ENCODE peak calls at places on chromosomes 6 and 20, in four cellular contexts. Y, P, E and H are unnamed samples.

GRCh38 chr6:73180718-73181619 is 44.3 kb downstream of the KHDC1L start:
- DNase-seq in Y (peak), E (peak), P (peak), H (peak)

GRCh38 chr6:46632053-46632452 is 20.6 kb downstream of the CYP39A1 start:
- DNase-seq in E (no peak), P (no peak), Y (no peak), H (no peak)

GRCh38 chr20:9099372-9099771 is 30.5 kb downstream of the PLCB4 start:
- DNase-seq in P (no peak), Y (no peak), E (no peak), H (no peak)

GRCh38 chr6:134741193-134741521 is 208.7 kb downstream of the ALDH8A1 start:
- DNase-seq in Y (peak), P (no peak), E (no peak), H (no peak)

GRCh38 chr20:63432577-63433061 is 39.8 kb downstream of the KCNQ2 start:
- DNase-seq in P (no peak), E (peak), Y (peak), H (no peak)

GRCh38 chr20:1897486-1897885 is 2.3 kb downstream of the SIRPA start:
- DNase-seq in P (no peak), E (no peak), Y (no peak), H (no peak)

GRCh38 chr6:10621227-10621626 is 73.2 kb downstream of the C6orf52 start:
- DNase-seq in P (no peak), E (no peak), Y (no peak), H (no peak)

GRCh38 chr6:150527100-150527499 is 72.6 kb upstream of the PLEKHG1 start:
- DNase-seq in E (no peak), P (no peak), Y (no peak), H (no peak)

GRCh38 chr6:24524801-24525200 is 30.0 kb downstream of the ALDH5A1 start:
- DNase-seq in E (no peak), Y (peak), P (peak), H (no peak)

GRCh38 chr20:47734870-47735269 is 50.4 kb downstream of the SULF2 start:
- DNase-seq in E (no peak), P (no peak), Y (no peak), H (no peak)

GRCh38 chr20:17562804-17563305 is 7.0 kb upstream of the DSTN start:
- DNase-seq in Y (no peak), P (peak), E (peak), H (no peak)

GRCh38 chr6:43103253-43103876 is 27.3 kb downstream of the PTK7 start:
- DNase-seq in P (no peak), E (no peak), Y (no peak), H (no peak)

GRCh38 chr20:215796-216195 is 11.3 kb upstream of the DEFB129 start:
- DNase-seq in P (no peak), Y (no peak), E (no peak), H (no peak)

GRCh38 chr6:151179321-151179720 is 60.4 kb upstream of the AKAP12 start:
- DNase-seq in E (no peak), Y (no peak), P (no peak), H (no peak)

GRCh38 chr6:44667668-44668390 is 280.3 kb downstream of the CDC5L start:
- DNase-seq in E (peak), Y (peak), P (peak), H (no peak)

GRCh38 chr6:168455847-168456530 is 15.0 kb downstream of the SMOC2 start:
- DNase-seq in P (no peak), Y (no peak), E (no peak), H (no peak)

GRCh38 chr6:56995347-56995746 is 40.4 kb downstream of the BEND6 start:
- DNase-seq in E (no peak), Y (no peak), P (peak), H (no peak)

GRCh38 chr6:132961122-132961521 is 146.8 kb downstream of the RPS12 start:
- DNase-seq in E (no peak), P (peak), Y (no peak), H (no peak)

GRCh38 chr6:15447546-15448232 is 201.8 kb downstream of the JARID2 start:
- DNase-seq in P (no peak), E (no peak), Y (no peak), H (no peak)

GRCh38 chr6:28408076-28408802 is 8.7 kb upstream of the ZSCAN12 start:
- DNase-seq in E (no peak), P (no peak), Y (no peak), H (no peak)
- TF ChIP-seq TARDBP in E (no peak), P (no peak), Y (no peak), H (no peak)

GRCh38 chr6:130975325-130975724 is 87.7 kb downstream of the EPB41L2 start:
- DNase-seq in P (no peak), Y (no peak), E (no peak), H (no peak)
- TF ChIP-seq TARDBP in P (no peak), Y (no peak), E (no peak), H (no peak)

GRCh38 chr6:98769546-98769945 is 64.8 kb upstream of the POU3F2 start:
- DNase-seq in E (peak), P (peak), Y (peak), H (no peak)
- TF ChIP-seq TARDBP in E (no peak), P (no peak), Y (no peak), H (no peak)

DNA sequence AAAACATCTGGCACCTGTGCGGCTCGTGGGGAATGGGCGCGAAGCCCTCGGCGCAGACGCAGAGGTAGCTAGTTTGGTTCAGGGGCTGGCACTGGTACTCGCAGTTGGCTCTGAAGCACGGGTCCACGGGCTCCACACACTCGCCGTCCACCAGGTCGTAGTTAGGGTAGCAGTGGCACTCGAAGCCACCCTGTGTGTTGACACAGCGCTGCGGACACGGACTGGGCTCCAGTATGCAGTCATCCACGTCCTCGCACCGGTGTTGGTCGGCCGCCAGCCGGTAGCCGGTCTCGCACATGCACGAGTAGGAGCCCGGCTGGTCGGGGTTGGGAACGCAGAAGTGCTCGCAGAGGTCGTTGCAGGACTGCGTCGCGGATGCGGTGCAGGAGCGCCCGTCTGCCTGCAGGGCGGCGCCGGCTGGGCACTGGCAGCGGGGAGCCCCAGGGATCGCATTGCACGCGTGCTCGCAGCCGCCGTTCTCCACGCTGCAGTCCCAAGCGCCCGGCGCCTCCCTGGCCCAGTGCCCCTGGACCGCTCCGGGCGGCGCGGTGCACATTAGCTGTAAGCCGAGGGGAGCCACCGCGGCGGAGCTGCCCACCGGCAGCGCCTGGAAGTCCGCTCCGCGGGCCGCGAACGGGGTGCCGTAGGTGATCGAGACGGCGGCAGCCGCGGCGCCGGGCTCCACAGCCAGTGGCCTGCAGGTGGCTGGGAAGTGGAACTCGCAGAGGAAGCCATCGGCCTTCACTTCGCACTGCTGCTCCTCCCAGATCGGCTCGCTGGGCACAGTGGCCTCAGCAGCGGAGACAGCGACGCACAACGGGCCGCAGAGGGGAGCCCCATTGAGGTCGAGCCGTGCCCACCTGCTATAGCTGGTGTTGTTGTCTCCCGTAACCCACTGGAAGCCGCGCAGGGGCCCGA is 930 bp downstream of the THBD start:
- DNase-seq in P (no peak), E (no peak), Y (peak), H (no peak)
- TF ChIP-seq TARDBP in P (no peak), E (no peak), Y (no peak), H (no peak)

GRCh38 chr6:89372506-89372901 is 20.0 kb upstream of the UBE2J1 start:
- DNase-seq in Y (no peak), P (no peak), E (no peak), H (no peak)

GRCh38 chr6:89369009-89369408 is 16.5 kb upstream of the UBE2J1 start:
- DNase-seq in P (peak), E (no peak), Y (peak), H (no peak)

GRCh38 chr6:89371849-89372505 is 19.5 kb upstream of the UBE2J1 start:
- DNase-seq in P (peak), E (peak), Y (peak), H (no peak)

GRCh38 chr6:89364586-89364985 is 12.1 kb upstream of the UBE2J1 start:
- DNase-seq in Y (no peak), P (no peak), E (no peak), H (no peak)

GRCh38 chr6:89368107-89368506 is 15.6 kb upstream of the UBE2J1 start:
- DNase-seq in P (peak), E (peak), Y (peak), H (no peak)
- TF ChIP-seq TARDBP in P (no peak), E (no peak), Y (no peak), H (no peak)

GRCh38 chr6:155895641-155896040 is 440.0 kb upstream of the NOX3 start:
- DNase-seq in E (no peak), Y (no peak), P (no peak), H (no peak)
- TF ChIP-seq TARDBP in E (no peak), Y (no peak), P (no peak), H (no peak)

DNA sequence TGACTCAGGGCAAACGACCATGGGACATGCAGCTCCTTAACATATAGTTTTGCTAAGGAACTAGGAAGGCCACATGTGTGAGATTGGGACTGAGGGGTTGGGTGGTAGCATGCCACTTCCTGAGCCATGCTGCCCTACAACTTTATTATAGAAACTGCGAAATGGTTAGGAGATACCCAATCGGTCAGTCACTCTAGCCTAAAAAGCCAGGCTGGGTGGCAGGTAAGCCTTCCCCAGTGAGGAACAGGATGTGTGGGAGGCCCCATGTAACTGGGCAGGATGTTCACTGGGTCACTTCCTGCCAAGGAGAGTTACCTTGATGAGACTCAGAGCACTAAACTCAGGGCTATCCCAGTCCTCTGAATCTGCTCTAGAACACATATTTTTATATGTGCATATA is 123.5 kb downstream of the MAP3K7 start:
- DNase-seq in Y (no peak), E (no peak), P (no peak), H (no peak)
- TF ChIP-seq TARDBP in Y (no peak), E (no peak), P (no peak), H (no peak)